ENCODE peak calls at places on chromosomes 16 and 17, in eight cellular contexts. One of them, this sample, is unnamed.

GRCh38 chr17:40872416-40872815 is 5.4 kb upstream of the KRT12 start:
- DNase-seq in CD4-positive, alpha-beta T cell: no peak
- DNase-seq in endothelial cell: no peak
- DNase-seq in kidney epithelial cell: no peak
- DNase-seq in fibroblast of pulmonary artery: no peak
- DNase-seq in endothelial cell of umbilical vein: no peak
- DNase-seq in HFFc6: no peak
- DNase-seq in H9: no peak
- DNase-seq in this sample: no peak

GRCh38 chr16:75603241-75603640 is 19.8 kb downstream of the ADAT1 start:
- DNase-seq in CD4-positive, alpha-beta T cell: no peak
- DNase-seq in endothelial cell: no peak
- DNase-seq in kidney epithelial cell: no peak
- DNase-seq in fibroblast of pulmonary artery: no peak
- DNase-seq in endothelial cell of umbilical vein: no peak
- DNase-seq in HFFc6: no peak
- DNase-seq in H9: no peak
- DNase-seq in this sample: no peak

GRCh38 chr17:50100921-50101345 is 5.8 kb downstream of the PDK2 start:
- DNase-seq in CD4-positive, alpha-beta T cell: no peak
- DNase-seq in endothelial cell: no peak
- DNase-seq in kidney epithelial cell: no peak
- DNase-seq in fibroblast of pulmonary artery: no peak
- DNase-seq in endothelial cell of umbilical vein: no peak
- DNase-seq in HFFc6: peak; percentile 31
- DNase-seq in H9: peak; percentile 62
- DNase-seq in this sample: no peak

GRCh38 chr17:77419547-77420475 is 279.0 kb downstream of the SEC14L1 start:
- DNase-seq in CD4-positive, alpha-beta T cell: no peak
- DNase-seq in endothelial cell: peak; percentile 63
- DNase-seq in kidney epithelial cell: no peak
- DNase-seq in fibroblast of pulmonary artery: no peak
- DNase-seq in endothelial cell of umbilical vein: no peak
- DNase-seq in HFFc6: no peak
- DNase-seq in H9: peak; percentile 95
- DNase-seq in this sample: no peak

GRCh38 chr17:47929218-47930000 is 12.0 kb upstream of the PNPO start:
- DNase-seq in CD4-positive, alpha-beta T cell: no peak
- DNase-seq in endothelial cell: no peak
- DNase-seq in kidney epithelial cell: no peak
- DNase-seq in fibroblast of pulmonary artery: no peak
- DNase-seq in endothelial cell of umbilical vein: no peak
- DNase-seq in HFFc6: no peak
- DNase-seq in H9: no peak
- DNase-seq in this sample: no peak

GRCh38 chr16:69176033-69176780 is 10.8 kb upstream of the SNTB2 start:
- DNase-seq in CD4-positive, alpha-beta T cell: no peak
- DNase-seq in endothelial cell: no peak
- DNase-seq in kidney epithelial cell: no peak
- DNase-seq in fibroblast of pulmonary artery: peak; percentile 68
- DNase-seq in endothelial cell of umbilical vein: peak; percentile 29
- DNase-seq in HFFc6: peak; percentile 66
- DNase-seq in H9: no peak
- DNase-seq in this sample: no peak

GRCh38 chr17:13600475-13601316 is 1.0 kb downstream of the HS3ST3A1 start:
- DNase-seq in CD4-positive, alpha-beta T cell: no peak
- DNase-seq in endothelial cell: peak; percentile 34
- DNase-seq in kidney epithelial cell: no peak
- DNase-seq in fibroblast of pulmonary artery: no peak
- DNase-seq in endothelial cell of umbilical vein: no peak
- DNase-seq in HFFc6: peak; percentile 33
- DNase-seq in H9: peak; percentile 57
- DNase-seq in this sample: no peak

GRCh38 chr17:67867591-67867990 is 42.3 kb downstream of the BPTF start:
- DNase-seq in CD4-positive, alpha-beta T cell: no peak
- DNase-seq in endothelial cell: no peak
- DNase-seq in kidney epithelial cell: no peak
- DNase-seq in fibroblast of pulmonary artery: no peak
- DNase-seq in endothelial cell of umbilical vein: no peak
- DNase-seq in HFFc6: no peak
- DNase-seq in H9: no peak
- DNase-seq in this sample: no peak

GRCh38 chr17:3657588-3657869 is 10.8 kb downstream of the TAX1BP3 start:
- DNase-seq in CD4-positive, alpha-beta T cell: no peak
- DNase-seq in endothelial cell: no peak
- DNase-seq in kidney epithelial cell: no peak
- DNase-seq in fibroblast of pulmonary artery: no peak
- DNase-seq in endothelial cell of umbilical vein: no peak
- DNase-seq in HFFc6: no peak
- DNase-seq in H9: peak; percentile 28
- DNase-seq in this sample: no peak

GRCh38 chr17:16652847-16653366 is 743 bp downstream of the ZNF624 start:
- DNase-seq in CD4-positive, alpha-beta T cell: no peak
- DNase-seq in endothelial cell: no peak
- DNase-seq in kidney epithelial cell: no peak
- DNase-seq in fibroblast of pulmonary artery: peak; percentile 17
- DNase-seq in endothelial cell of umbilical vein: no peak
- DNase-seq in HFFc6: no peak
- DNase-seq in H9: no peak
- DNase-seq in this sample: no peak
- TF ChIP-seq CTCF in CD4-positive, alpha-beta T cell: no peak
- TF ChIP-seq CTCF in endothelial cell: no peak
- TF ChIP-seq CTCF in kidney epithelial cell: no peak
- TF ChIP-seq CTCF in fibroblast of pulmonary artery: no peak
- TF ChIP-seq CTCF in endothelial cell of umbilical vein: no peak
- TF ChIP-seq CTCF in HFFc6: no peak
- TF ChIP-seq CTCF in H9: no peak
- TF ChIP-seq CTCF in this sample: no peak

DNA sequence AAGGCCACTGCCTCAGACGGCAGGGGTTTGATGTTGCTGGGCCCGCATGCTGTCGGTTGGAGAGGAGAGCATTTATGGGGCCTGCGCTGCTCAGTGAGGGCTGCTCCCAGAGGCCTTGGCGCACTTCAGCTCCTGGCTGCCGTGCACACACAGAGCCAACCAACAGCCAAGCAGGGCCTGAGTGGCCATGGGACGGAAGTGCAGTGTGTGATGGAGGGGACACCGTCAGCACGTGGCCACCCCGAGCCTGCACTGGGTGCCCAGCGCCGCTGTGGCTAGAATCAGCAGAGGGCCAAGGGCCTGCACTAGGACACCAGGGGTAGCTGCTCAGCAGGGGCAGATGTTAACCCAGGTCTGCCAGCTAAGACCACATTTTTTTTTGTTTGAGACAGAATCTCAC is 21.8 kb downstream of the KLHL36 start:
- DNase-seq in CD4-positive, alpha-beta T cell: no peak
- DNase-seq in endothelial cell: no peak
- DNase-seq in kidney epithelial cell: no peak
- DNase-seq in fibroblast of pulmonary artery: no peak
- DNase-seq in endothelial cell of umbilical vein: no peak
- DNase-seq in HFFc6: no peak
- DNase-seq in H9: no peak
- DNase-seq in this sample: no peak
- TF ChIP-seq CTCF in CD4-positive, alpha-beta T cell: no peak
- TF ChIP-seq CTCF in endothelial cell: no peak
- TF ChIP-seq CTCF in kidney epithelial cell: no peak
- TF ChIP-seq CTCF in fibroblast of pulmonary artery: no peak
- TF ChIP-seq CTCF in endothelial cell of umbilical vein: no peak
- TF ChIP-seq CTCF in HFFc6: no peak
- TF ChIP-seq CTCF in H9: no peak
- TF ChIP-seq CTCF in this sample: no peak

GRCh38 chr17:76278268-76278908 is 13.2 kb downstream of the UBALD2 start:
- DNase-seq in CD4-positive, alpha-beta T cell: no peak
- DNase-seq in endothelial cell: no peak
- DNase-seq in kidney epithelial cell: no peak
- DNase-seq in fibroblast of pulmonary artery: no peak
- DNase-seq in endothelial cell of umbilical vein: no peak
- DNase-seq in HFFc6: no peak
- DNase-seq in H9: no peak
- DNase-seq in this sample: no peak

GRCh38 chr17:76280650-76281049 is 15.5 kb downstream of the UBALD2 start:
- DNase-seq in CD4-positive, alpha-beta T cell: no peak
- DNase-seq in endothelial cell: no peak
- DNase-seq in kidney epithelial cell: no peak
- DNase-seq in fibroblast of pulmonary artery: no peak
- DNase-seq in endothelial cell of umbilical vein: no peak
- DNase-seq in HFFc6: no peak
- DNase-seq in H9: no peak
- DNase-seq in this sample: no peak

GRCh38 chr17:76278952-76279741 is 14.0 kb downstream of the UBALD2 start:
- DNase-seq in CD4-positive, alpha-beta T cell: peak; percentile 84
- DNase-seq in endothelial cell: peak; percentile 90
- DNase-seq in kidney epithelial cell: peak; percentile 32
- DNase-seq in fibroblast of pulmonary artery: peak; percentile 77
- DNase-seq in endothelial cell of umbilical vein: peak; percentile 70
- DNase-seq in HFFc6: peak; percentile 59
- DNase-seq in H9: peak; percentile 93
- DNase-seq in this sample: peak; percentile 92

GRCh38 chr17:76281573-76282371 is 16.6 kb downstream of the UBALD2 start:
- DNase-seq in CD4-positive, alpha-beta T cell: no peak
- DNase-seq in endothelial cell: no peak
- DNase-seq in kidney epithelial cell: no peak
- DNase-seq in fibroblast of pulmonary artery: no peak
- DNase-seq in endothelial cell of umbilical vein: no peak
- DNase-seq in HFFc6: no peak
- DNase-seq in H9: no peak
- DNase-seq in this sample: no peak

DNA sequence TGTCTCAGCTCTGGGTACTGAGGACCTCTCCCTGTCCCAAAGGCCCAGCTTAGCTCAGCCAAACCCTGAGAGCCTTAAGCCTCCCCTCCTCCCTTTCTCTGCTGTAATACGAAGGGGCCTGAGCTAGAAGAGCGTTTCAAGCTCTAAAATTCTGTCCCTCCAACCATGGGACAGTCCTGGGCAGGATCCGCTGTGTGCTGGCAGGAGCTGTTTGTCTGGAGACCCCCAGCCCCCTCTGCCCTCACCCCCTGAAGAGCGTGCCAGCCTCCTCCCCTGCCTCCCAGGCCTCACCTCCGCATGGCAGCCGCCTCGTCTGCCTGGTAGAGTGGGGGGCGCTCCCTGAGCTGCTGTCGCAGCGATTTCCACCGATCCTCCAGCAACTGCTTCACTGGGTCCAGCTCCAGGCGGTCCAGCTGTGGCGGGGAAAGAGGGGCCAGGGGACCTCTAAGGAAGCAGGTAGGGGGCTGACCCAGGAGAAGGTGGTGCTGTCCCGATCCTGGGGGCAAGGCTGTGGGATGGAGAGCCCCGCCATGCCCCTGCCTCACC is 14.7 kb downstream of the UBALD2 start:
- DNase-seq in CD4-positive, alpha-beta T cell: no peak
- DNase-seq in endothelial cell: no peak
- DNase-seq in kidney epithelial cell: no peak
- DNase-seq in fibroblast of pulmonary artery: no peak
- DNase-seq in endothelial cell of umbilical vein: no peak
- DNase-seq in HFFc6: no peak
- DNase-seq in H9: no peak
- DNase-seq in this sample: no peak
- TF ChIP-seq CTCF in CD4-positive, alpha-beta T cell: peak; percentile 48
- TF ChIP-seq CTCF in endothelial cell: peak; percentile 61
- TF ChIP-seq CTCF in kidney epithelial cell: no peak
- TF ChIP-seq CTCF in fibroblast of pulmonary artery: no peak
- TF ChIP-seq CTCF in endothelial cell of umbilical vein: no peak
- TF ChIP-seq CTCF in HFFc6: no peak
- TF ChIP-seq CTCF in H9: no peak
- TF ChIP-seq CTCF in this sample: no peak

GRCh38 chr16:46690281-46691178 is 1.1 kb downstream of the ORC6 start:
- DNase-seq in CD4-positive, alpha-beta T cell: no peak
- DNase-seq in endothelial cell: peak; percentile 14
- DNase-seq in kidney epithelial cell: no peak
- DNase-seq in fibroblast of pulmonary artery: peak; percentile 49
- DNase-seq in endothelial cell of umbilical vein: peak; percentile 25
- DNase-seq in HFFc6: no peak
- DNase-seq in H9: no peak
- DNase-seq in this sample: no peak

GRCh38 chr16:46691720-46692119 is 2.3 kb downstream of the ORC6 start:
- DNase-seq in CD4-positive, alpha-beta T cell: no peak
- DNase-seq in endothelial cell: no peak
- DNase-seq in kidney epithelial cell: no peak
- DNase-seq in fibroblast of pulmonary artery: peak; percentile 30
- DNase-seq in endothelial cell of umbilical vein: peak; percentile 57
- DNase-seq in HFFc6: no peak
- DNase-seq in H9: no peak
- DNase-seq in this sample: no peak

GRCh38 chr16:46688657-46689491 is at the start of gene VPS35:
- DNase-seq in CD4-positive, alpha-beta T cell: peak; percentile 99
- DNase-seq in endothelial cell: peak; percentile 100
- DNase-seq in kidney epithelial cell: peak; percentile 88
- DNase-seq in fibroblast of pulmonary artery: peak; percentile 99
- DNase-seq in endothelial cell of umbilical vein: peak; percentile 99
- DNase-seq in HFFc6: peak; percentile 98
- DNase-seq in H9: peak; percentile 99
- DNase-seq in this sample: peak; percentile 33

GRCh38 chr16:46688101-46688656 is 799 bp downstream of the VPS35 start:
- DNase-seq in CD4-positive, alpha-beta T cell: no peak
- DNase-seq in endothelial cell: no peak
- DNase-seq in kidney epithelial cell: no peak
- DNase-seq in fibroblast of pulmonary artery: peak; percentile 31
- DNase-seq in endothelial cell of umbilical vein: peak; percentile 48
- DNase-seq in HFFc6: peak; percentile 16
- DNase-seq in H9: no peak
- DNase-seq in this sample: no peak

DNA sequence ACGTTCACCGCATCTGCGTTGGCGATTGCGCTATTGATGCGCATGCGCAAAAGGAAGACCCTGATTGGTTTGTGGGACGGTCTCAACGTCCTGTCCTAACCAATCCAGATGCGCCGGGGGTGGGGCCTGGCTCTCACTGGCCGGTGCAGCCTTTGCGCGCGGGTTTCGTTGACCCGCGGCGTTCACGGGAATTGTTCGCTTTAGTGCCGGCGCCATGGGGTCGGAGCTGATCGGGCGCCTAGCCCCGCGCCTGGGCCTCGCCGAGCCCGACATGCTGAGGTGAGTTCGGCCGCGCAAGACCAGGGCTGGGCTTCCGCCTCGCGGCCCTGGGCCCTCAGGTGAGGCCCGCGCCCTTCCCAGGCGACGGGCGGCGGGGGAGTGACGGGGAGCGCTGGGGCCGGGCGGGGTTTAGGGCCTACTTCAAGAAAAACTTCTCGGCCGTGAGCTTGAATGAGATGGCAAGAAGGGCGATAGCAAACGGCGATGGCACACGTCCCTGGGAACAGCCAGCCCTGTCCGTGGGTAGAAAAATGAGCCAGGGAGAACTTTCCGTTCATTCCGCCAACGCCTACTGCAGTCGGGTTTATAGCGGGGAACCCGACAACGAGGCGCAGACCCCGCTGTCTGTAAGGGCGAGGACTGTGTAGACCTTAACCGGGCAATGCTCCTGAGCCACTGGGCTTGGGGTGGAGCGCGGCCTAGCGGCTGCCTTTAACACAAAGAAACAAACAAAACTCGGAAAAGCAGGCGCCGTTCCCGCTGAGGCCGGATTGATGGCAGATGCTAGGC is at the start of gene ORC6:
- DNase-seq in CD4-positive, alpha-beta T cell: peak; percentile 96
- DNase-seq in endothelial cell: peak; percentile 95
- DNase-seq in kidney epithelial cell: peak; percentile 74
- DNase-seq in fibroblast of pulmonary artery: peak; percentile 96
- DNase-seq in endothelial cell of umbilical vein: peak; percentile 80
- DNase-seq in HFFc6: peak; percentile 96
- DNase-seq in H9: peak; percentile 96
- DNase-seq in this sample: peak; percentile 25
- TF ChIP-seq CTCF in CD4-positive, alpha-beta T cell: no peak
- TF ChIP-seq CTCF in endothelial cell: no peak
- TF ChIP-seq CTCF in kidney epithelial cell: peak; percentile 67
- TF ChIP-seq CTCF in fibroblast of pulmonary artery: peak; percentile 60
- TF ChIP-seq CTCF in endothelial cell of umbilical vein: peak; percentile 70
- TF ChIP-seq CTCF in HFFc6: peak; percentile 79
- TF ChIP-seq CTCF in H9: peak; percentile 62
- TF ChIP-seq CTCF in this sample: peak; percentile 46

This sample was measured in D721Med.